ENCODE peak calls at places on chromosome 13, in seven cellular contexts. One of them, this sample, is unnamed.

GRCh38 chr13:113152894-113153809 is 5.3 kb upstream of the PROZ start:
- DNase-seq in amniotic stem cell: no peak
- DNase-seq in cardiac fibroblast: peak
- DNase-seq in CD4-positive, alpha-beta T cell: peak
- DNase-seq in M059J: no peak
- DNase-seq in NCI-H774: peak
- DNase-seq in HTR-8/SVneo: no peak
- DNase-seq in this sample: no peak

GRCh38 chr13:53784331-53784730 is 755.7 kb downstream of the OLFM4 start:
- DNase-seq in amniotic stem cell: no peak
- DNase-seq in CD4-positive, alpha-beta T cell: no peak
- DNase-seq in HTR-8/SVneo: no peak
- DNase-seq in M059J: no peak
- DNase-seq in cardiac fibroblast: no peak
- DNase-seq in NCI-H774: no peak
- DNase-seq in this sample: no peak

GRCh38 chr13:90594694-90595093 is 752.8 kb upstream of the MIR17HG start:
- DNase-seq in amniotic stem cell: no peak
- DNase-seq in cardiac fibroblast: peak
- DNase-seq in NCI-H774: no peak
- DNase-seq in M059J: peak
- DNase-seq in CD4-positive, alpha-beta T cell: no peak
- DNase-seq in HTR-8/SVneo: peak
- DNase-seq in this sample: no peak

GRCh38 chr13:110361365-110361911 is 54.4 kb downstream of the COL4A2 start:
- DNase-seq in cardiac fibroblast: peak
- DNase-seq in NCI-H774: no peak
- DNase-seq in HTR-8/SVneo: no peak
- DNase-seq in M059J: no peak
- DNase-seq in CD4-positive, alpha-beta T cell: no peak
- DNase-seq in amniotic stem cell: no peak
- DNase-seq in this sample: no peak

GRCh38 chr13:64075543-64076271 is 2660.1 kb upstream of the PCDH20 start:
- DNase-seq in HTR-8/SVneo: no peak
- DNase-seq in M059J: peak
- DNase-seq in CD4-positive, alpha-beta T cell: no peak
- DNase-seq in amniotic stem cell: no peak
- DNase-seq in NCI-H774: no peak
- DNase-seq in cardiac fibroblast: no peak
- DNase-seq in this sample: no peak

GRCh38 chr13:73351730-73352129 is 292.9 kb downstream of the KLF5 start:
- DNase-seq in amniotic stem cell: no peak
- DNase-seq in cardiac fibroblast: no peak
- DNase-seq in NCI-H774: no peak
- DNase-seq in CD4-positive, alpha-beta T cell: no peak
- DNase-seq in HTR-8/SVneo: no peak
- DNase-seq in M059J: no peak
- DNase-seq in this sample: no peak

GRCh38 chr13:52387721-52388120 is 18.3 kb downstream of the THSD1 start:
- DNase-seq in cardiac fibroblast: no peak
- DNase-seq in HTR-8/SVneo: no peak
- DNase-seq in NCI-H774: no peak
- DNase-seq in CD4-positive, alpha-beta T cell: no peak
- DNase-seq in amniotic stem cell: no peak
- DNase-seq in M059J: no peak
- DNase-seq in this sample: no peak

GRCh38 chr13:33697936-33698335 is 120.0 kb upstream of the RFC3 start:
- DNase-seq in M059J: no peak
- DNase-seq in NCI-H774: no peak
- DNase-seq in CD4-positive, alpha-beta T cell: no peak
- DNase-seq in amniotic stem cell: no peak
- DNase-seq in cardiac fibroblast: no peak
- DNase-seq in HTR-8/SVneo: no peak
- DNase-seq in this sample: no peak

GRCh38 chr13:39253774-39254173 is 215.5 kb downstream of the NHLRC3 start:
- DNase-seq in NCI-H774: no peak
- DNase-seq in amniotic stem cell: no peak
- DNase-seq in HTR-8/SVneo: no peak
- DNase-seq in cardiac fibroblast: peak
- DNase-seq in M059J: peak
- DNase-seq in CD4-positive, alpha-beta T cell: no peak
- DNase-seq in this sample: no peak

GRCh38 chr13:95813139-95813538 is 136.2 kb downstream of the DNAJC3 start:
- DNase-seq in NCI-H774: no peak
- DNase-seq in M059J: no peak
- DNase-seq in amniotic stem cell: no peak
- DNase-seq in HTR-8/SVneo: no peak
- DNase-seq in CD4-positive, alpha-beta T cell: no peak
- DNase-seq in cardiac fibroblast: no peak
- DNase-seq in this sample: no peak

GRCh38 chr13:91764527-91764926 is 366.1 kb downstream of the GPC5 start:
- DNase-seq in CD4-positive, alpha-beta T cell: no peak
- DNase-seq in cardiac fibroblast: no peak
- DNase-seq in amniotic stem cell: no peak
- DNase-seq in NCI-H774: no peak
- DNase-seq in M059J: no peak
- DNase-seq in HTR-8/SVneo: no peak
- DNase-seq in this sample: no peak

GRCh38 chr13:23658929-23659541 is 88.8 kb downstream of the TNFRSF19 start:
- DNase-seq in CD4-positive, alpha-beta T cell: no peak
- DNase-seq in HTR-8/SVneo: no peak
- DNase-seq in M059J: no peak
- DNase-seq in cardiac fibroblast: no peak
- DNase-seq in amniotic stem cell: no peak
- DNase-seq in NCI-H774: no peak
- DNase-seq in this sample: no peak

GRCh38 chr13:113888701-113889330 is 24.9 kb upstream of the GAS6 start:
- DNase-seq in cardiac fibroblast: no peak
- DNase-seq in HTR-8/SVneo: no peak
- DNase-seq in NCI-H774: no peak
- DNase-seq in CD4-positive, alpha-beta T cell: no peak
- DNase-seq in amniotic stem cell: no peak
- DNase-seq in M059J: no peak
- DNase-seq in this sample: no peak

GRCh38 chr13:76860706-76861105 is 25.5 kb downstream of the KCTD12 start:
- DNase-seq in HTR-8/SVneo: no peak
- DNase-seq in amniotic stem cell: no peak
- DNase-seq in NCI-H774: no peak
- DNase-seq in cardiac fibroblast: no peak
- DNase-seq in M059J: no peak
- DNase-seq in CD4-positive, alpha-beta T cell: no peak
- DNase-seq in this sample: no peak

GRCh38 chr13:31031482-31031881 is 99.0 kb downstream of the TEX26 start:
- DNase-seq in M059J: no peak
- DNase-seq in NCI-H774: no peak
- DNase-seq in CD4-positive, alpha-beta T cell: no peak
- DNase-seq in HTR-8/SVneo: no peak
- DNase-seq in cardiac fibroblast: no peak
- DNase-seq in amniotic stem cell: no peak
- DNase-seq in this sample: no peak

GRCh38 chr13:76622336-76623045 is 263.7 kb downstream of the KCTD12 start:
- DNase-seq in M059J: no peak
- DNase-seq in HTR-8/SVneo: no peak
- DNase-seq in cardiac fibroblast: peak
- DNase-seq in amniotic stem cell: no peak
- DNase-seq in NCI-H774: no peak
- DNase-seq in CD4-positive, alpha-beta T cell: no peak
- DNase-seq in this sample: no peak

GRCh38 chr13:45718992-45719391 is 16.9 kb downstream of the CBY2 start:
- DNase-seq in cardiac fibroblast: no peak
- DNase-seq in M059J: peak
- DNase-seq in NCI-H774: no peak
- DNase-seq in amniotic stem cell: no peak
- DNase-seq in CD4-positive, alpha-beta T cell: no peak
- DNase-seq in HTR-8/SVneo: peak
- DNase-seq in this sample: no peak

GRCh38 chr13:72163671-72164070 is 296.7 kb upstream of the DACH1 start:
- DNase-seq in amniotic stem cell: no peak
- DNase-seq in cardiac fibroblast: no peak
- DNase-seq in M059J: peak
- DNase-seq in CD4-positive, alpha-beta T cell: no peak
- DNase-seq in NCI-H774: no peak
- DNase-seq in HTR-8/SVneo: no peak
- DNase-seq in this sample: no peak

GRCh38 chr13:113555141-113555540 is 29.4 kb upstream of the TFDP1 start:
- DNase-seq in cardiac fibroblast: no peak
- DNase-seq in CD4-positive, alpha-beta T cell: no peak
- DNase-seq in amniotic stem cell: no peak
- DNase-seq in M059J: no peak
- DNase-seq in NCI-H774: no peak
- DNase-seq in HTR-8/SVneo: no peak
- DNase-seq in this sample: no peak

GRCh38 chr13:101053694-101054093 is 362.6 kb downstream of the NALCN start:
- DNase-seq in M059J: no peak
- DNase-seq in HTR-8/SVneo: no peak
- DNase-seq in CD4-positive, alpha-beta T cell: no peak
- DNase-seq in cardiac fibroblast: no peak
- DNase-seq in NCI-H774: no peak
- DNase-seq in amniotic stem cell: no peak
- DNase-seq in this sample: no peak

GRCh38 chr13:29551214-29551613 is 44.3 kb downstream of the SLC7A1 start:
- DNase-seq in CD4-positive, alpha-beta T cell: no peak
- DNase-seq in NCI-H774: no peak
- DNase-seq in cardiac fibroblast: peak
- DNase-seq in HTR-8/SVneo: no peak
- DNase-seq in amniotic stem cell: no peak
- DNase-seq in M059J: peak
- DNase-seq in this sample: no peak

GRCh38 chr13:76992548-76993001 is 694 bp downstream of the CLN5 start:
- DNase-seq in HTR-8/SVneo: no peak
- DNase-seq in amniotic stem cell: peak
- DNase-seq in NCI-H774: no peak
- DNase-seq in cardiac fibroblast: peak
- DNase-seq in CD4-positive, alpha-beta T cell: no peak
- DNase-seq in M059J: peak
- DNase-seq in this sample: no peak

GRCh38 chr13:112473818-112474217 is 97.7 kb downstream of the SPACA7 start:
- DNase-seq in NCI-H774: no peak
- DNase-seq in cardiac fibroblast: no peak
- DNase-seq in HTR-8/SVneo: no peak
- DNase-seq in amniotic stem cell: no peak
- DNase-seq in CD4-positive, alpha-beta T cell: no peak
- DNase-seq in M059J: no peak
- DNase-seq in this sample: no peak

GRCh38 chr13:112849500-112849899 is 119.5 kb upstream of the MCF2L start:
- DNase-seq in amniotic stem cell: no peak
- DNase-seq in CD4-positive, alpha-beta T cell: no peak
- DNase-seq in NCI-H774: peak
- DNase-seq in cardiac fibroblast: no peak
- DNase-seq in HTR-8/SVneo: no peak
- DNase-seq in M059J: peak
- DNase-seq in this sample: peak

GRCh38 chr13:49821216-49821820 is 28.8 kb upstream of the KPNA3 start:
- DNase-seq in NCI-H774: no peak
- DNase-seq in amniotic stem cell: no peak
- DNase-seq in CD4-positive, alpha-beta T cell: no peak
- DNase-seq in cardiac fibroblast: peak
- DNase-seq in M059J: peak
- DNase-seq in HTR-8/SVneo: no peak
- DNase-seq in this sample: peak

GRCh38 chr13:42405665-42406390 is 133.9 kb downstream of the AKAP11 start:
- DNase-seq in CD4-positive, alpha-beta T cell: peak
- DNase-seq in NCI-H774: no peak
- DNase-seq in amniotic stem cell: peak
- DNase-seq in HTR-8/SVneo: no peak
- DNase-seq in M059J: peak
- DNase-seq in cardiac fibroblast: peak
- DNase-seq in this sample: no peak

GRCh38 chr13:39210961-39211534 is 172.8 kb downstream of the NHLRC3 start:
- DNase-seq in NCI-H774: no peak
- DNase-seq in HTR-8/SVneo: no peak
- DNase-seq in cardiac fibroblast: peak
- DNase-seq in amniotic stem cell: no peak
- DNase-seq in M059J: no peak
- DNase-seq in CD4-positive, alpha-beta T cell: no peak
- DNase-seq in this sample: no peak

GRCh38 chr13:112435973-112436372 is 59.8 kb downstream of the SPACA7 start:
- DNase-seq in NCI-H774: no peak
- DNase-seq in M059J: no peak
- DNase-seq in cardiac fibroblast: no peak
- DNase-seq in HTR-8/SVneo: no peak
- DNase-seq in amniotic stem cell: no peak
- DNase-seq in CD4-positive, alpha-beta T cell: no peak
- DNase-seq in this sample: no peak

GRCh38 chr13:94988654-94989053 is 276.3 kb upstream of the SOX21 start:
- DNase-seq in amniotic stem cell: no peak
- DNase-seq in NCI-H774: no peak
- DNase-seq in cardiac fibroblast: no peak
- DNase-seq in HTR-8/SVneo: no peak
- DNase-seq in M059J: peak
- DNase-seq in CD4-positive, alpha-beta T cell: no peak
- DNase-seq in this sample: no peak

GRCh38 chr13:42707003-42707402 is 74.4 kb upstream of the FAM216B start:
- DNase-seq in M059J: no peak
- DNase-seq in cardiac fibroblast: no peak
- DNase-seq in HTR-8/SVneo: no peak
- DNase-seq in NCI-H774: no peak
- DNase-seq in CD4-positive, alpha-beta T cell: no peak
- DNase-seq in amniotic stem cell: no peak
- DNase-seq in this sample: no peak

GRCh38 chr13:112444001-112444311 is 67.8 kb downstream of the SPACA7 start:
- DNase-seq in amniotic stem cell: no peak
- DNase-seq in NCI-H774: peak
- DNase-seq in cardiac fibroblast: peak
- DNase-seq in M059J: peak
- DNase-seq in HTR-8/SVneo: peak
- DNase-seq in CD4-positive, alpha-beta T cell: no peak
- DNase-seq in this sample: peak

GRCh38 chr13:51998723-51999471 is 12.4 kb downstream of the ATP7B start:
- DNase-seq in HTR-8/SVneo: no peak
- DNase-seq in amniotic stem cell: no peak
- DNase-seq in CD4-positive, alpha-beta T cell: no peak
- DNase-seq in cardiac fibroblast: no peak
- DNase-seq in M059J: no peak
- DNase-seq in NCI-H774: no peak
- DNase-seq in this sample: no peak

This sample was measured in LNCaP clone FGC.